ENCODE peak calls at places on chromosomes 2 and 18, in six cellular contexts. M is RCC 7860, X is lower leg skin, P is T-helper 1 cell, E is Caco-2, K is neural progenitor cell. Q is an unnamed sample.

GRCh38 chr18:38237796-38238195 is 672.2 kb upstream of the CELF4 start:
- DNase-seq in E (no peak), K (no peak), P (no peak), X (no peak), M (no peak), Q (no peak)

GRCh38 chr2:216742411-216742810 is 47.1 kb upstream of the IGFBP5 start:
- DNase-seq in K (no peak), P (no peak), M (no peak), X (no peak), E (no peak), Q (no peak)

GRCh38 chr2:238786792-238787490 is 60.9 kb upstream of the TWIST2 start:
- DNase-seq in K (no peak), M (no peak), P (no peak), E (no peak), X (peak), Q (no peak)

GRCh38 chr18:36284671-36285295 is 12.7 kb upstream of the FHOD3 start:
- DNase-seq in K (peak), P (no peak), M (peak), X (no peak), E (no peak), Q (peak)

GRCh38 chr2:134411828-134412638 is 158.2 kb downstream of the MGAT5 start:
- DNase-seq in X (peak), K (peak), E (peak), P (no peak), M (peak), Q (peak)

GRCh38 chr2:240985881-240986786 is 12.3 kb upstream of the SNED1 start:
- DNase-seq in K (no peak), X (peak), P (peak), M (no peak), E (no peak), Q (no peak)

GRCh38 chr2:189393440-189394111 is 47.7 kb upstream of the WDR75 start:
- DNase-seq in M (peak), K (no peak), E (no peak), X (no peak), P (no peak), Q (no peak)

GRCh38 chr2:177419274-177419673 is 26.7 kb downstream of the AGPS start:
- DNase-seq in E (no peak), P (no peak), M (no peak), K (no peak), X (no peak), Q (no peak)

GRCh38 chr18:22685788-22686187 is 247.3 kb upstream of the RBBP8 start:
- DNase-seq in P (no peak), M (no peak), K (no peak), E (no peak), X (no peak), Q (no peak)

GRCh38 chr2:175769200-175769599 is 232.9 kb downstream of the LNPK start:
- DNase-seq in K (no peak), X (no peak), E (no peak), P (no peak), M (peak), Q (no peak)

GRCh38 chr2:75002007-75002406 is 43.6 kb downstream of the POLE4 start:
- DNase-seq in P (no peak), K (no peak), M (no peak), E (peak), X (no peak), Q (no peak)

GRCh38 chr18:9782073-9782857 is 74.2 kb downstream of the RAB31 start:
- DNase-seq in M (peak), P (no peak), X (peak), K (no peak), E (no peak), Q (no peak)

GRCh38 chr18:26133652-26134051 is at the start of gene PSMA8:
- DNase-seq in E (no peak), K (peak), P (peak), M (no peak), X (no peak), Q (peak)

GRCh38 chr2:128324008-128324896 is 5.6 kb upstream of the HS6ST1 start:
- DNase-seq in M (no peak), X (peak), E (peak), K (no peak), P (no peak), Q (no peak)

GRCh38 chr2:137693521-137693920 is 270.8 kb upstream of the HNMT start:
- DNase-seq in P (no peak), X (no peak), E (no peak), K (no peak), M (peak), Q (no peak)

GRCh38 chr2:147989809-147990403 is 30.6 kb downstream of the ORC4 start:
- DNase-seq in E (no peak), M (peak), X (no peak), P (no peak), K (peak), Q (peak)

GRCh38 chr2:105521616-105522015 is 122.8 kb upstream of the FHL2 start:
- DNase-seq in M (no peak), K (no peak), X (no peak), E (no peak), P (no peak), Q (no peak)

Q was measured in effector CD4-positive, alpha-beta T cell.